ENCODE peak calls at places on chromosomes 5 and 9, in six cellular contexts. B is activated naive CD8-positive, alpha-beta T cell treated with anti-CD3 and anti-CD28 coated beads for 36 hours; F is CD8-positive, alpha-beta T cell; E is NCI-H524; L is EL; A is hippocampal formation. V is an unnamed sample.

GRCh38 chr5:61327761-61328753 is 4.0 kb upstream of the ZSWIM6 start:
- DNase-seq in E (no peak), L (peak), A (no peak), B (peak), F (no peak), V (no peak)

GRCh38 chr9:28206280-28206679 is 633.0 kb upstream of the C9orf72 start:
- DNase-seq in A (no peak), B (no peak), L (no peak), E (no peak), F (no peak), V (no peak)

GRCh38 chr9:95413793-95414192 is 96.3 kb upstream of the FANCC start:
- DNase-seq in E (no peak), L (no peak), A (no peak), B (no peak), F (no peak), V (no peak)

GRCh38 chr9:90778746-90779145 is 22.9 kb upstream of the SYK start:
- DNase-seq in B (no peak), L (no peak), E (peak), A (no peak), F (no peak), V (peak)

GRCh38 chr9:81772144-81772543 is 82.8 kb upstream of the TLE1 start:
- DNase-seq in A (no peak), L (peak), B (no peak), E (no peak), F (no peak), V (no peak)

GRCh38 chr5:171897231-171897630 is 109.2 kb downstream of the FBXW11 start:
- DNase-seq in A (no peak), B (peak), F (no peak), E (no peak), L (no peak), V (no peak)

GRCh38 chr5:89493414-89493813 is 610.4 kb upstream of the MEF2C start:
- DNase-seq in E (no peak), A (no peak), F (no peak), B (no peak), L (no peak), V (no peak)

GRCh38 chr9:124392855-124393460 is 22.3 kb downstream of the PSMB7 start:
- DNase-seq in B (no peak), A (peak), F (no peak), E (no peak), L (peak), V (peak)

GRCh38 chr9:125444166-125444565 is 182.5 kb downstream of the GAPVD1 start:
- DNase-seq in A (no peak), B (no peak), E (no peak), L (no peak), F (no peak), V (no peak)

GRCh38 chr5:157294692-157295091 is 28.8 kb downstream of the CYFIP2 start:
- DNase-seq in E (no peak), F (no peak), B (no peak), L (no peak), A (no peak), V (no peak)

GRCh38 chr5:72402959-72403628 is 82.9 kb downstream of the PTCD2 start:
- DNase-seq in B (no peak), A (no peak), E (no peak), F (no peak), L (no peak), V (no peak)

GRCh38 chr9:79883073-79883645 is 311.4 kb downstream of the TLE4 start:
- DNase-seq in E (no peak), F (peak), A (no peak), B (peak), L (no peak), V (no peak)

GRCh38 chr9:121998513-121999049 is 94.5 kb downstream of the TTLL11 start:
- DNase-seq in A (no peak), E (no peak), B (no peak), F (no peak), L (no peak), V (no peak)

GRCh38 chr5:143245929-143246561 is 157.4 kb downstream of the NR3C1 start:
- DNase-seq in A (no peak), B (no peak), E (peak), L (peak), F (no peak), V (no peak)

GRCh38 chr5:43425965-43426364 is 13.8 kb upstream of the CCL28 start:
- DNase-seq in A (no peak), F (no peak), E (no peak), L (peak), B (no peak), V (no peak)

GRCh38 chr5:77281969-77282336 is 71.5 kb downstream of the PDE8B start:
- DNase-seq in B (no peak), F (no peak), L (no peak), E (no peak), A (no peak), V (no peak)

GRCh38 chr9:110133608-110134214 is 74.2 kb downstream of the C9orf152 start:
- DNase-seq in F (no peak), A (no peak), B (no peak), L (peak), E (no peak), V (no peak)

GRCh38 chr9:94554439-94555331 is at the start of gene PCAT7:
- DNase-seq in F (no peak), B (peak), L (peak), E (peak), A (no peak), V (peak)